ENCODE peak calls at places on chromosomes 6 and 20, in six cellular contexts. W is GM10248; P is left colon; E is K562; K is activated T-cell treated with anti-CD3 and anti-CD28 coated beads, Interleukin-2, amount 50 U/mL, for 72 hours; G is CD4-positive, CD25-positive, alpha-beta regulatory T cell. T is an unnamed sample.
A peak's percentile ranks its signal among the peaks of the same experiment; 100 is the strongest.

GRCh38 chr6:116280960-116281316 is 1.2 kb upstream of the TSPYL1 start:
- DNase-seq in W (no peak), P (no peak), E (no peak), K (no peak), G (no peak), T (no peak)

GRCh38 chr20:11949711-11950110 is 32.0 kb downstream of the BTBD3 start:
- DNase-seq in W (no peak), P (peak; percentile 33), E (no peak), K (no peak), G (no peak), T (no peak)

GRCh38 chr6:108353853-108354252 is 59.0 kb downstream of the AFG1L start:
- DNase-seq in W (no peak), P (no peak), E (no peak), K (no peak), G (no peak), T (no peak)

GRCh38 chr6:28172006-28172405 is 30.3 kb downstream of the ZKSCAN8 start:
- DNase-seq in W (no peak), P (no peak), E (no peak), K (no peak), G (no peak), T (no peak)

GRCh38 chr20:41006936-41007871 is 21.4 kb upstream of the TOP1 start:
- DNase-seq in W (no peak), P (no peak), E (no peak), K (no peak), G (no peak), T (no peak)

GRCh38 chr6:168951224-168951616 is 302.4 kb downstream of the THBS2 start:
- DNase-seq in W (no peak), P (no peak), E (no peak), K (no peak), G (no peak), T (no peak)

GRCh38 chr6:161242779-161243693 is 30.8 kb downstream of the AGPAT4 start:
- DNase-seq in W (no peak), P (no peak), E (no peak), K (peak; percentile 53), G (no peak), T (peak; percentile 16)

GRCh38 chr6:34021839-34022190 is 124.1 kb downstream of the GRM4 start:
- DNase-seq in W (no peak), P (peak; percentile 86), E (no peak), K (no peak), G (no peak), T (no peak)

GRCh38 chr20:49389854-49390253 is 92.6 kb downstream of the KCNB1 start:
- DNase-seq in W (no peak), P (no peak), E (no peak), K (no peak), G (no peak), T (no peak)

GRCh38 chr20:61767776-61768494 is 297.7 kb downstream of the TAF4 start:
- DNase-seq in W (no peak), P (peak; percentile 4), E (no peak), K (no peak), G (no peak), T (no peak)

GRCh38 chr6:112029045-112029822 is 24.7 kb upstream of the CCN6 start:
- DNase-seq in W (peak; percentile 60), P (peak; percentile 44), E (peak; percentile 63), K (peak; percentile 79), G (peak; percentile 49), T (peak; percentile 85)

GRCh38 chr6:84284428-84285033 is 57.1 kb upstream of the CEP162 start:
- DNase-seq in W (peak; percentile 12), P (no peak), E (peak; percentile 18), K (no peak), G (no peak), T (no peak)

GRCh38 chr6:75230484-75231325 is 12.9 kb downstream of the COX7A2 start:
- DNase-seq in W (no peak), P (no peak), E (peak; percentile 56), K (no peak), G (no peak), T (no peak)

GRCh38 chr6:43788305-43788704 is 18.3 kb downstream of the VEGFA start:
- DNase-seq in W (no peak), P (no peak), E (no peak), K (no peak), G (no peak), T (no peak)

GRCh38 chr20:61435184-61435822 is 183.2 kb downstream of the CDH4 start:
- DNase-seq in W (no peak), P (no peak), E (no peak), K (no peak), G (no peak), T (no peak)

GRCh38 chr6:9933674-9934073 is 481.2 kb downstream of the TFAP2A start:
- DNase-seq in W (no peak), P (no peak), E (no peak), K (no peak), G (no peak), T (no peak)

GRCh38 chr20:53822534-53822933 is 228.9 kb upstream of the ZNF217 start:
- DNase-seq in W (no peak), P (no peak), E (no peak), K (no peak), G (no peak), T (no peak)

GRCh38 chr20:43948455-43948854 is 33.8 kb downstream of the TOX2 start:
- DNase-seq in W (no peak), P (no peak), E (no peak), K (no peak), G (no peak), T (no peak)

GRCh38 chr20:63463400-63464288 is 8.8 kb downstream of the KCNQ2 start:
- DNase-seq in W (no peak), P (no peak), E (no peak), K (no peak), G (no peak), T (no peak)

GRCh38 chr6:119325559-119326240 is 23.9 kb downstream of the MAN1A1 start:
- DNase-seq in W (no peak), P (no peak), E (no peak), K (no peak), G (no peak), T (no peak)

GRCh38 chr20:54188132-54188835 is 14.5 kb upstream of the CYP24A1 start:
- DNase-seq in W (no peak), P (no peak), E (no peak), K (no peak), G (no peak), T (no peak)

GRCh38 chr20:46040902-46041535 is 12.0 kb downstream of the SLC12A5 start:
- DNase-seq in W (peak; percentile 57), P (no peak), E (peak; percentile 79), K (peak; percentile 55), G (peak; percentile 31), T (peak; percentile 34)

GRCh38 chr20:40720826-40721225 is 31.8 kb upstream of the MAFB start:
- DNase-seq in W (no peak), P (no peak), E (no peak), K (no peak), G (no peak), T (no peak)

GRCh38 chr6:40319124-40319523 is 268.0 kb downstream of the LRFN2 start:
- DNase-seq in W (no peak), P (no peak), E (no peak), K (no peak), G (no peak), T (no peak)

GRCh38 chr20:9912858-9913434 is 74.1 kb upstream of the PAK5 start:
- DNase-seq in W (peak; percentile 24), P (no peak), E (peak; percentile 18), K (peak; percentile 23), G (no peak), T (peak; percentile 17)

GRCh38 chr6:26476893-26477292 is 19.1 kb downstream of the BTN2A1 start:
- DNase-seq in W (no peak), P (no peak), E (no peak), K (no peak), G (no peak), T (no peak)